ENCODE peak calls at places on chromosome 21, in four cellular contexts. One of them, this sample, is unnamed.
A peak's percentile ranks its signal among the peaks of the same experiment; 100 is the strongest.

GRCh38 chr21:20570824-20571232 is 427.4 kb upstream of the NCAM2 start:
- DNase-seq in activated CD4-positive, alpha-beta T cell treated with anti-CD3 and anti-CD28 coated beads, Interleukin-2, amount 50 U/mL, for 1 hour: no peak
- DNase-seq in NCI-H146: peak; percentile 30
- DNase-seq in cardiac muscle cell: no peak
- DNase-seq in this sample: no peak

GRCh38 chr21:34967509-34968289 is 81.4 kb downstream of the RUNX1 start:
- DNase-seq in activated CD4-positive, alpha-beta T cell treated with anti-CD3 and anti-CD28 coated beads, Interleukin-2, amount 50 U/mL, for 1 hour: no peak
- DNase-seq in NCI-H146: no peak
- DNase-seq in cardiac muscle cell: no peak
- DNase-seq in this sample: no peak

GRCh38 chr21:42343556-42343955 is 7.2 kb downstream of the TFF2 start:
- DNase-seq in activated CD4-positive, alpha-beta T cell treated with anti-CD3 and anti-CD28 coated beads, Interleukin-2, amount 50 U/mL, for 1 hour: no peak
- DNase-seq in NCI-H146: no peak
- DNase-seq in cardiac muscle cell: no peak
- DNase-seq in this sample: no peak

GRCh38 chr21:39630191-39630591 is 17.5 kb downstream of the B3GALT5 start:
- DNase-seq in activated CD4-positive, alpha-beta T cell treated with anti-CD3 and anti-CD28 coated beads, Interleukin-2, amount 50 U/mL, for 1 hour: no peak
- DNase-seq in NCI-H146: no peak
- DNase-seq in cardiac muscle cell: no peak
- DNase-seq in this sample: no peak

GRCh38 chr21:35475006-35475405 is 425.9 kb upstream of the RUNX1 start:
- DNase-seq in activated CD4-positive, alpha-beta T cell treated with anti-CD3 and anti-CD28 coated beads, Interleukin-2, amount 50 U/mL, for 1 hour: no peak
- DNase-seq in NCI-H146: no peak
- DNase-seq in cardiac muscle cell: no peak
- DNase-seq in this sample: peak; percentile 63

GRCh38 chr21:45630066-45630694 is 13.3 kb upstream of the PCBP3 start:
- DNase-seq in activated CD4-positive, alpha-beta T cell treated with anti-CD3 and anti-CD28 coated beads, Interleukin-2, amount 50 U/mL, for 1 hour: no peak
- DNase-seq in NCI-H146: no peak
- DNase-seq in cardiac muscle cell: no peak
- DNase-seq in this sample: no peak

GRCh38 chr21:36959020-36959835 is 7.2 kb downstream of the HLCS start:
- DNase-seq in activated CD4-positive, alpha-beta T cell treated with anti-CD3 and anti-CD28 coated beads, Interleukin-2, amount 50 U/mL, for 1 hour: no peak
- DNase-seq in NCI-H146: no peak
- DNase-seq in cardiac muscle cell: no peak
- DNase-seq in this sample: no peak

GRCh38 chr21:36773111-36773510 is 74.2 kb downstream of the SIM2 start:
- DNase-seq in activated CD4-positive, alpha-beta T cell treated with anti-CD3 and anti-CD28 coated beads, Interleukin-2, amount 50 U/mL, for 1 hour: no peak
- DNase-seq in NCI-H146: no peak
- DNase-seq in cardiac muscle cell: no peak
- DNase-seq in this sample: peak; percentile 86

GRCh38 chr21:23963454-23963853 is 1643.8 kb downstream of the MRPL39 start:
- DNase-seq in activated CD4-positive, alpha-beta T cell treated with anti-CD3 and anti-CD28 coated beads, Interleukin-2, amount 50 U/mL, for 1 hour: no peak
- DNase-seq in NCI-H146: peak; percentile 82
- DNase-seq in cardiac muscle cell: no peak
- DNase-seq in this sample: no peak

GRCh38 chr21:34195365-34195764 is 122.0 kb downstream of the MRPS6 start:
- DNase-seq in activated CD4-positive, alpha-beta T cell treated with anti-CD3 and anti-CD28 coated beads, Interleukin-2, amount 50 U/mL, for 1 hour: no peak
- DNase-seq in NCI-H146: no peak
- DNase-seq in cardiac muscle cell: no peak
- DNase-seq in this sample: no peak

GRCh38 chr21:32965281-32965680 is 60.5 kb upstream of the OLIG2 start:
- DNase-seq in activated CD4-positive, alpha-beta T cell treated with anti-CD3 and anti-CD28 coated beads, Interleukin-2, amount 50 U/mL, for 1 hour: no peak
- DNase-seq in NCI-H146: no peak
- DNase-seq in cardiac muscle cell: no peak
- DNase-seq in this sample: no peak

GRCh38 chr21:39022035-39022900 is 161.0 kb downstream of the PSMG1 start:
- DNase-seq in activated CD4-positive, alpha-beta T cell treated with anti-CD3 and anti-CD28 coated beads, Interleukin-2, amount 50 U/mL, for 1 hour: no peak
- DNase-seq in NCI-H146: peak; percentile 86
- DNase-seq in cardiac muscle cell: no peak
- DNase-seq in this sample: no peak

GRCh38 chr21:41761211-41762181 is 5.4 kb downstream of the RIPK4 start:
- DNase-seq in activated CD4-positive, alpha-beta T cell treated with anti-CD3 and anti-CD28 coated beads, Interleukin-2, amount 50 U/mL, for 1 hour: no peak
- DNase-seq in NCI-H146: peak; percentile 6
- DNase-seq in cardiac muscle cell: peak; percentile 51
- DNase-seq in this sample: peak; percentile 27

GRCh38 chr21:42063578-42064521 is 7.3 kb upstream of the UMODL1 start:
- DNase-seq in activated CD4-positive, alpha-beta T cell treated with anti-CD3 and anti-CD28 coated beads, Interleukin-2, amount 50 U/mL, for 1 hour: peak; percentile 56
- DNase-seq in NCI-H146: peak; percentile 36
- DNase-seq in cardiac muscle cell: no peak
- DNase-seq in this sample: no peak

GRCh38 chr21:29077651-29078090 is 4.2 kb upstream of the CCT8 start:
- DNase-seq in activated CD4-positive, alpha-beta T cell treated with anti-CD3 and anti-CD28 coated beads, Interleukin-2, amount 50 U/mL, for 1 hour: no peak
- DNase-seq in NCI-H146: peak; percentile 62
- DNase-seq in cardiac muscle cell: no peak
- DNase-seq in this sample: peak; percentile 49

GRCh38 chr21:35303085-35303484 is 254.0 kb upstream of the RUNX1 start:
- DNase-seq in activated CD4-positive, alpha-beta T cell treated with anti-CD3 and anti-CD28 coated beads, Interleukin-2, amount 50 U/mL, for 1 hour: no peak
- DNase-seq in NCI-H146: no peak
- DNase-seq in cardiac muscle cell: no peak
- DNase-seq in this sample: peak; percentile 78

GRCh38 chr21:46037338-46038325 is 56.1 kb downstream of the COL6A1 start:
- DNase-seq in activated CD4-positive, alpha-beta T cell treated with anti-CD3 and anti-CD28 coated beads, Interleukin-2, amount 50 U/mL, for 1 hour: no peak
- DNase-seq in NCI-H146: no peak
- DNase-seq in cardiac muscle cell: no peak
- DNase-seq in this sample: no peak

GRCh38 chr21:42734323-42734971 is 81.0 kb downstream of the PDE9A start:
- DNase-seq in activated CD4-positive, alpha-beta T cell treated with anti-CD3 and anti-CD28 coated beads, Interleukin-2, amount 50 U/mL, for 1 hour: no peak
- DNase-seq in NCI-H146: no peak
- DNase-seq in cardiac muscle cell: no peak
- DNase-seq in this sample: no peak

GRCh38 chr21:38384246-38384576 is 114.1 kb downstream of the ERG start:
- DNase-seq in activated CD4-positive, alpha-beta T cell treated with anti-CD3 and anti-CD28 coated beads, Interleukin-2, amount 50 U/mL, for 1 hour: no peak
- DNase-seq in NCI-H146: no peak
- DNase-seq in cardiac muscle cell: no peak
- DNase-seq in this sample: no peak

GRCh38 chr21:38759286-38759872 is 46.4 kb upstream of the ETS2 start:
- DNase-seq in activated CD4-positive, alpha-beta T cell treated with anti-CD3 and anti-CD28 coated beads, Interleukin-2, amount 50 U/mL, for 1 hour: no peak
- DNase-seq in NCI-H146: no peak
- DNase-seq in cardiac muscle cell: no peak
- DNase-seq in this sample: peak; percentile 11

GRCh38 chr21:41349607-41350390 is 12.0 kb upstream of the MX2 start:
- DNase-seq in activated CD4-positive, alpha-beta T cell treated with anti-CD3 and anti-CD28 coated beads, Interleukin-2, amount 50 U/mL, for 1 hour: no peak
- DNase-seq in NCI-H146: no peak
- DNase-seq in cardiac muscle cell: no peak
- DNase-seq in this sample: no peak

GRCh38 chr21:46078322-46078981 is 19.5 kb upstream of the COL6A2 start:
- DNase-seq in activated CD4-positive, alpha-beta T cell treated with anti-CD3 and anti-CD28 coated beads, Interleukin-2, amount 50 U/mL, for 1 hour: no peak
- DNase-seq in NCI-H146: no peak
- DNase-seq in cardiac muscle cell: no peak
- DNase-seq in this sample: no peak

GRCh38 chr21:16084776-16085364 is 355.1 kb downstream of the USP25 start:
- DNase-seq in activated CD4-positive, alpha-beta T cell treated with anti-CD3 and anti-CD28 coated beads, Interleukin-2, amount 50 U/mL, for 1 hour: no peak
- DNase-seq in NCI-H146: no peak
- DNase-seq in cardiac muscle cell: no peak
- DNase-seq in this sample: no peak

GRCh38 chr21:44487831-44488230 is 32.5 kb downstream of the LRRC3 start:
- DNase-seq in activated CD4-positive, alpha-beta T cell treated with anti-CD3 and anti-CD28 coated beads, Interleukin-2, amount 50 U/mL, for 1 hour: peak; percentile 41
- DNase-seq in NCI-H146: no peak
- DNase-seq in cardiac muscle cell: no peak
- DNase-seq in this sample: peak; percentile 46

GRCh38 chr21:38170705-38171682 is 85.8 kb upstream of the KCNJ15 start:
- DNase-seq in activated CD4-positive, alpha-beta T cell treated with anti-CD3 and anti-CD28 coated beads, Interleukin-2, amount 50 U/mL, for 1 hour: no peak
- DNase-seq in NCI-H146: no peak
- DNase-seq in cardiac muscle cell: no peak
- DNase-seq in this sample: peak; percentile 6

GRCh38 chr21:33261635-33262034 is 4.5 kb upstream of the IL10RB start:
- DNase-seq in activated CD4-positive, alpha-beta T cell treated with anti-CD3 and anti-CD28 coated beads, Interleukin-2, amount 50 U/mL, for 1 hour: no peak
- DNase-seq in NCI-H146: no peak
- DNase-seq in cardiac muscle cell: no peak
- DNase-seq in this sample: peak; percentile 56

GRCh38 chr21:44648557-44649311 is 2.5 kb downstream of the KRTAP10-11 start:
- DNase-seq in activated CD4-positive, alpha-beta T cell treated with anti-CD3 and anti-CD28 coated beads, Interleukin-2, amount 50 U/mL, for 1 hour: no peak
- DNase-seq in NCI-H146: no peak
- DNase-seq in cardiac muscle cell: no peak
- DNase-seq in this sample: no peak